ENCODE peak calls at places on chromosomes 7 and 10, in five cellular contexts. One of them, this sample, is unnamed.

GRCh38 chr10:1425886-1426285 is 311.4 kb downstream of the ADARB2 start:
- DNase-seq in activated T-helper 1 cell treated with anti-CD3 and anti-CD28 coated beads, Interleukin-12 subunit alpha, Interleukin-12 subunit beta, Interleukin-2, Interleukin-4 antibody, amounts not matched to agents 30 ng/mL and 10 ng/mL and 1 ng/mL, durations not matched to agents 14 hours and 24 hours and 36 hours: no peak
- DNase-seq in activated CD4-positive, alpha-beta T cell treated with anti-CD3 and anti-CD28 coated beads, Interleukin-2, amount 50 U/mL, for 1 hour: no peak
- DNase-seq in sciatic nerve: no peak
- DNase-seq in AML-193: no peak
- DNase-seq in this sample: no peak

GRCh38 chr10:63375006-63375405 is 90.8 kb downstream of the JMJD1C start:
- DNase-seq in sciatic nerve: no peak
- DNase-seq in AML-193: no peak
- DNase-seq in activated CD4-positive, alpha-beta T cell treated with anti-CD3 and anti-CD28 coated beads, Interleukin-2, amount 50 U/mL, for 1 hour: no peak
- DNase-seq in activated T-helper 1 cell treated with anti-CD3 and anti-CD28 coated beads, Interleukin-12 subunit alpha, Interleukin-12 subunit beta, Interleukin-2, Interleukin-4 antibody, amounts not matched to agents 30 ng/mL and 10 ng/mL and 1 ng/mL, durations not matched to agents 14 hours and 24 hours and 36 hours: no peak
- DNase-seq in this sample: no peak

GRCh38 chr10:110656612-110657011 is 12.5 kb downstream of the RBM20 start:
- DNase-seq in activated CD4-positive, alpha-beta T cell treated with anti-CD3 and anti-CD28 coated beads, Interleukin-2, amount 50 U/mL, for 1 hour: no peak
- DNase-seq in sciatic nerve: no peak
- DNase-seq in AML-193: no peak
- DNase-seq in activated T-helper 1 cell treated with anti-CD3 and anti-CD28 coated beads, Interleukin-12 subunit alpha, Interleukin-12 subunit beta, Interleukin-2, Interleukin-4 antibody, amounts not matched to agents 30 ng/mL and 10 ng/mL and 1 ng/mL, durations not matched to agents 14 hours and 24 hours and 36 hours: no peak
- DNase-seq in this sample: no peak

GRCh38 chr10:78165617-78166016 is 132.0 kb downstream of the RPS24 start:
- DNase-seq in activated T-helper 1 cell treated with anti-CD3 and anti-CD28 coated beads, Interleukin-12 subunit alpha, Interleukin-12 subunit beta, Interleukin-2, Interleukin-4 antibody, amounts not matched to agents 30 ng/mL and 10 ng/mL and 1 ng/mL, durations not matched to agents 14 hours and 24 hours and 36 hours: no peak
- DNase-seq in activated CD4-positive, alpha-beta T cell treated with anti-CD3 and anti-CD28 coated beads, Interleukin-2, amount 50 U/mL, for 1 hour: no peak
- DNase-seq in AML-193: no peak
- DNase-seq in sciatic nerve: no peak
- DNase-seq in this sample: no peak

GRCh38 chr10:60508037-60508436 is 118.4 kb upstream of the ANK3 start:
- DNase-seq in activated CD4-positive, alpha-beta T cell treated with anti-CD3 and anti-CD28 coated beads, Interleukin-2, amount 50 U/mL, for 1 hour: no peak
- DNase-seq in activated T-helper 1 cell treated with anti-CD3 and anti-CD28 coated beads, Interleukin-12 subunit alpha, Interleukin-12 subunit beta, Interleukin-2, Interleukin-4 antibody, amounts not matched to agents 30 ng/mL and 10 ng/mL and 1 ng/mL, durations not matched to agents 14 hours and 24 hours and 36 hours: no peak
- DNase-seq in sciatic nerve: no peak
- DNase-seq in AML-193: no peak
- DNase-seq in this sample: no peak

GRCh38 chr7:99628471-99629465 is 12.0 kb downstream of the ZSCAN25 start:
- DNase-seq in AML-193: no peak
- DNase-seq in activated T-helper 1 cell treated with anti-CD3 and anti-CD28 coated beads, Interleukin-12 subunit alpha, Interleukin-12 subunit beta, Interleukin-2, Interleukin-4 antibody, amounts not matched to agents 30 ng/mL and 10 ng/mL and 1 ng/mL, durations not matched to agents 14 hours and 24 hours and 36 hours: no peak
- DNase-seq in sciatic nerve: no peak
- DNase-seq in activated CD4-positive, alpha-beta T cell treated with anti-CD3 and anti-CD28 coated beads, Interleukin-2, amount 50 U/mL, for 1 hour: no peak
- DNase-seq in this sample: no peak

GRCh38 chr10:125033146-125033924 is 91.4 kb downstream of the ZRANB1 start:
- DNase-seq in AML-193: no peak
- DNase-seq in activated T-helper 1 cell treated with anti-CD3 and anti-CD28 coated beads, Interleukin-12 subunit alpha, Interleukin-12 subunit beta, Interleukin-2, Interleukin-4 antibody, amounts not matched to agents 30 ng/mL and 10 ng/mL and 1 ng/mL, durations not matched to agents 14 hours and 24 hours and 36 hours: no peak
- DNase-seq in activated CD4-positive, alpha-beta T cell treated with anti-CD3 and anti-CD28 coated beads, Interleukin-2, amount 50 U/mL, for 1 hour: no peak
- DNase-seq in sciatic nerve: no peak
- DNase-seq in this sample: no peak

GRCh38 chr10:4043897-4044296 is 258.9 kb upstream of the KLF6 start:
- DNase-seq in AML-193: no peak
- DNase-seq in activated CD4-positive, alpha-beta T cell treated with anti-CD3 and anti-CD28 coated beads, Interleukin-2, amount 50 U/mL, for 1 hour: no peak
- DNase-seq in sciatic nerve: no peak
- DNase-seq in activated T-helper 1 cell treated with anti-CD3 and anti-CD28 coated beads, Interleukin-12 subunit alpha, Interleukin-12 subunit beta, Interleukin-2, Interleukin-4 antibody, amounts not matched to agents 30 ng/mL and 10 ng/mL and 1 ng/mL, durations not matched to agents 14 hours and 24 hours and 36 hours: no peak
- DNase-seq in this sample: no peak

GRCh38 chr7:112481833-112482669 is 1.3 kb downstream of the LSMEM1 start:
- DNase-seq in sciatic nerve: no peak
- DNase-seq in activated CD4-positive, alpha-beta T cell treated with anti-CD3 and anti-CD28 coated beads, Interleukin-2, amount 50 U/mL, for 1 hour: no peak
- DNase-seq in AML-193: no peak
- DNase-seq in activated T-helper 1 cell treated with anti-CD3 and anti-CD28 coated beads, Interleukin-12 subunit alpha, Interleukin-12 subunit beta, Interleukin-2, Interleukin-4 antibody, amounts not matched to agents 30 ng/mL and 10 ng/mL and 1 ng/mL, durations not matched to agents 14 hours and 24 hours and 36 hours: no peak
- DNase-seq in this sample: peak

GRCh38 chr10:126160971-126161630 is 227.2 kb downstream of the ADAM12 start:
- DNase-seq in AML-193: no peak
- DNase-seq in activated T-helper 1 cell treated with anti-CD3 and anti-CD28 coated beads, Interleukin-12 subunit alpha, Interleukin-12 subunit beta, Interleukin-2, Interleukin-4 antibody, amounts not matched to agents 30 ng/mL and 10 ng/mL and 1 ng/mL, durations not matched to agents 14 hours and 24 hours and 36 hours: no peak
- DNase-seq in activated CD4-positive, alpha-beta T cell treated with anti-CD3 and anti-CD28 coated beads, Interleukin-2, amount 50 U/mL, for 1 hour: no peak
- DNase-seq in sciatic nerve: no peak
- DNase-seq in this sample: no peak

GRCh38 chr7:46173526-46174191 is 252.6 kb upstream of the IGFBP3 start:
- DNase-seq in activated CD4-positive, alpha-beta T cell treated with anti-CD3 and anti-CD28 coated beads, Interleukin-2, amount 50 U/mL, for 1 hour: no peak
- DNase-seq in activated T-helper 1 cell treated with anti-CD3 and anti-CD28 coated beads, Interleukin-12 subunit alpha, Interleukin-12 subunit beta, Interleukin-2, Interleukin-4 antibody, amounts not matched to agents 30 ng/mL and 10 ng/mL and 1 ng/mL, durations not matched to agents 14 hours and 24 hours and 36 hours: no peak
- DNase-seq in sciatic nerve: no peak
- DNase-seq in AML-193: no peak
- DNase-seq in this sample: no peak

GRCh38 chr7:113764401-113765035 is 154.3 kb downstream of the PPP1R3A start:
- DNase-seq in activated CD4-positive, alpha-beta T cell treated with anti-CD3 and anti-CD28 coated beads, Interleukin-2, amount 50 U/mL, for 1 hour: no peak
- DNase-seq in sciatic nerve: no peak
- DNase-seq in activated T-helper 1 cell treated with anti-CD3 and anti-CD28 coated beads, Interleukin-12 subunit alpha, Interleukin-12 subunit beta, Interleukin-2, Interleukin-4 antibody, amounts not matched to agents 30 ng/mL and 10 ng/mL and 1 ng/mL, durations not matched to agents 14 hours and 24 hours and 36 hours: no peak
- DNase-seq in AML-193: no peak
- DNase-seq in this sample: no peak

GRCh38 chr7:90412458-90413184 is 9.4 kb downstream of the CLDN12 start:
- DNase-seq in sciatic nerve: no peak
- DNase-seq in activated T-helper 1 cell treated with anti-CD3 and anti-CD28 coated beads, Interleukin-12 subunit alpha, Interleukin-12 subunit beta, Interleukin-2, Interleukin-4 antibody, amounts not matched to agents 30 ng/mL and 10 ng/mL and 1 ng/mL, durations not matched to agents 14 hours and 24 hours and 36 hours: no peak
- DNase-seq in AML-193: peak
- DNase-seq in activated CD4-positive, alpha-beta T cell treated with anti-CD3 and anti-CD28 coated beads, Interleukin-2, amount 50 U/mL, for 1 hour: peak
- DNase-seq in this sample: no peak

GRCh38 chr10:93073539-93074136 is at the start of gene CYP26A1:
- DNase-seq in sciatic nerve: no peak
- DNase-seq in AML-193: peak
- DNase-seq in activated CD4-positive, alpha-beta T cell treated with anti-CD3 and anti-CD28 coated beads, Interleukin-2, amount 50 U/mL, for 1 hour: no peak
- DNase-seq in activated T-helper 1 cell treated with anti-CD3 and anti-CD28 coated beads, Interleukin-12 subunit alpha, Interleukin-12 subunit beta, Interleukin-2, Interleukin-4 antibody, amounts not matched to agents 30 ng/mL and 10 ng/mL and 1 ng/mL, durations not matched to agents 14 hours and 24 hours and 36 hours: no peak
- DNase-seq in this sample: no peak

GRCh38 chr7:28706607-28707006 is 251.5 kb downstream of the TRIL start:
- DNase-seq in activated CD4-positive, alpha-beta T cell treated with anti-CD3 and anti-CD28 coated beads, Interleukin-2, amount 50 U/mL, for 1 hour: no peak
- DNase-seq in activated T-helper 1 cell treated with anti-CD3 and anti-CD28 coated beads, Interleukin-12 subunit alpha, Interleukin-12 subunit beta, Interleukin-2, Interleukin-4 antibody, amounts not matched to agents 30 ng/mL and 10 ng/mL and 1 ng/mL, durations not matched to agents 14 hours and 24 hours and 36 hours: no peak
- DNase-seq in AML-193: no peak
- DNase-seq in sciatic nerve: no peak
- DNase-seq in this sample: no peak

GRCh38 chr10:44908071-44908709 is 2.9 kb upstream of the TMEM72 start:
- DNase-seq in activated CD4-positive, alpha-beta T cell treated with anti-CD3 and anti-CD28 coated beads, Interleukin-2, amount 50 U/mL, for 1 hour: no peak
- DNase-seq in activated T-helper 1 cell treated with anti-CD3 and anti-CD28 coated beads, Interleukin-12 subunit alpha, Interleukin-12 subunit beta, Interleukin-2, Interleukin-4 antibody, amounts not matched to agents 30 ng/mL and 10 ng/mL and 1 ng/mL, durations not matched to agents 14 hours and 24 hours and 36 hours: no peak
- DNase-seq in AML-193: no peak
- DNase-seq in sciatic nerve: no peak
- DNase-seq in this sample: no peak

GRCh38 chr10:15719899-15720634 is at the start of gene ITGA8:
- DNase-seq in sciatic nerve: no peak
- DNase-seq in activated CD4-positive, alpha-beta T cell treated with anti-CD3 and anti-CD28 coated beads, Interleukin-2, amount 50 U/mL, for 1 hour: no peak
- DNase-seq in AML-193: no peak
- DNase-seq in activated T-helper 1 cell treated with anti-CD3 and anti-CD28 coated beads, Interleukin-12 subunit alpha, Interleukin-12 subunit beta, Interleukin-2, Interleukin-4 antibody, amounts not matched to agents 30 ng/mL and 10 ng/mL and 1 ng/mL, durations not matched to agents 14 hours and 24 hours and 36 hours: no peak
- DNase-seq in this sample: no peak

GRCh38 chr10:24039897-24040296 is 169.0 kb upstream of the KIAA1217 start:
- DNase-seq in activated T-helper 1 cell treated with anti-CD3 and anti-CD28 coated beads, Interleukin-12 subunit alpha, Interleukin-12 subunit beta, Interleukin-2, Interleukin-4 antibody, amounts not matched to agents 30 ng/mL and 10 ng/mL and 1 ng/mL, durations not matched to agents 14 hours and 24 hours and 36 hours: no peak
- DNase-seq in AML-193: no peak
- DNase-seq in sciatic nerve: no peak
- DNase-seq in activated CD4-positive, alpha-beta T cell treated with anti-CD3 and anti-CD28 coated beads, Interleukin-2, amount 50 U/mL, for 1 hour: no peak
- DNase-seq in this sample: no peak

This sample was measured in occipital lobe.